ENCODE peak calls at places on chromosomes 4 and X, in six cellular contexts. One of them, this sample, is unnamed.

GRCh38 chrX:17247144-17247543 is 127.9 kb upstream of the NHS start:
- DNase-seq in fibroblast of lung: peak
- DNase-seq in glutamatergic neuron: no peak
- DNase-seq in fibroblast of the aortic adventitia: no peak
- DNase-seq in CD4-positive, alpha-beta T cell: no peak
- DNase-seq in AG04450: no peak
- DNase-seq in this sample: no peak

GRCh38 chrX:48573690-48574269 is 504 bp upstream of the RBM3 start:
- DNase-seq in fibroblast of lung: no peak
- DNase-seq in glutamatergic neuron: peak
- DNase-seq in fibroblast of the aortic adventitia: no peak
- DNase-seq in CD4-positive, alpha-beta T cell: no peak
- DNase-seq in AG04450: no peak
- DNase-seq in this sample: no peak

GRCh38 chr4:153040677-153041076 is 104.6 kb downstream of the FHDC1 start:
- DNase-seq in fibroblast of lung: no peak
- DNase-seq in glutamatergic neuron: no peak
- DNase-seq in fibroblast of the aortic adventitia: no peak
- DNase-seq in CD4-positive, alpha-beta T cell: no peak
- DNase-seq in AG04450: no peak
- DNase-seq in this sample: no peak

GRCh38 chrX:13669246-13669689 is 16.3 kb downstream of the TCEANC start:
- DNase-seq in fibroblast of lung: peak
- DNase-seq in glutamatergic neuron: no peak
- DNase-seq in fibroblast of the aortic adventitia: peak
- DNase-seq in CD4-positive, alpha-beta T cell: no peak
- DNase-seq in AG04450: peak
- DNase-seq in this sample: peak

GRCh38 chr4:4560136-4560535 is 18.3 kb upstream of the STX18 start:
- DNase-seq in fibroblast of lung: peak
- DNase-seq in glutamatergic neuron: no peak
- DNase-seq in fibroblast of the aortic adventitia: no peak
- DNase-seq in CD4-positive, alpha-beta T cell: no peak
- DNase-seq in AG04450: no peak
- DNase-seq in this sample: no peak

GRCh38 chr4:2932951-2933565 is 30.1 kb downstream of the NOP14 start:
- DNase-seq in fibroblast of lung: no peak
- DNase-seq in glutamatergic neuron: no peak
- DNase-seq in fibroblast of the aortic adventitia: no peak
- DNase-seq in CD4-positive, alpha-beta T cell: no peak
- DNase-seq in AG04450: no peak
- DNase-seq in this sample: no peak

GRCh38 chrX:6708041-6708440 is 173.1 kb upstream of the VCX3A start:
- DNase-seq in fibroblast of lung: peak
- DNase-seq in glutamatergic neuron: no peak
- DNase-seq in fibroblast of the aortic adventitia: no peak
- DNase-seq in CD4-positive, alpha-beta T cell: no peak
- DNase-seq in AG04450: no peak
- DNase-seq in this sample: no peak

GRCh38 chrX:49155900-49156837 is 6.4 kb upstream of the MAGIX start:
- DNase-seq in fibroblast of lung: peak
- DNase-seq in glutamatergic neuron: peak
- DNase-seq in fibroblast of the aortic adventitia: peak
- DNase-seq in CD4-positive, alpha-beta T cell: peak
- DNase-seq in AG04450: no peak
- DNase-seq in this sample: peak

GRCh38 chr4:3074846-3075651 is 568 bp downstream of the HTT start:
- DNase-seq in fibroblast of lung: peak
- DNase-seq in glutamatergic neuron: peak
- DNase-seq in fibroblast of the aortic adventitia: no peak
- DNase-seq in CD4-positive, alpha-beta T cell: no peak
- DNase-seq in AG04450: no peak
- DNase-seq in this sample: peak

GRCh38 chrX:46279925-46280313 is 265.3 kb downstream of the ZNF674 start:
- DNase-seq in fibroblast of lung: peak
- DNase-seq in glutamatergic neuron: no peak
- DNase-seq in fibroblast of the aortic adventitia: peak
- DNase-seq in CD4-positive, alpha-beta T cell: no peak
- DNase-seq in AG04450: no peak
- DNase-seq in this sample: no peak

GRCh38 chr4:112270643-112271484 is 14.8 kb downstream of the TIFA start:
- DNase-seq in fibroblast of lung: peak
- DNase-seq in glutamatergic neuron: no peak
- DNase-seq in fibroblast of the aortic adventitia: peak
- DNase-seq in CD4-positive, alpha-beta T cell: no peak
- DNase-seq in AG04450: peak
- DNase-seq in this sample: no peak

GRCh38 chrX:73562986-73563739 is at the start of gene CHIC1:
- DNase-seq in fibroblast of lung: peak
- DNase-seq in glutamatergic neuron: peak
- DNase-seq in fibroblast of the aortic adventitia: peak
- DNase-seq in CD4-positive, alpha-beta T cell: peak
- DNase-seq in AG04450: peak
- DNase-seq in this sample: peak

GRCh38 chrX:65300104-65300809 is 234.3 kb downstream of the LAS1L start:
- DNase-seq in fibroblast of lung: no peak
- DNase-seq in glutamatergic neuron: peak
- DNase-seq in fibroblast of the aortic adventitia: no peak
- DNase-seq in CD4-positive, alpha-beta T cell: no peak
- DNase-seq in AG04450: no peak
- DNase-seq in this sample: no peak

GRCh38 chrX:44874481-44875184 is 1.6 kb downstream of the KDM6A start:
- DNase-seq in fibroblast of lung: peak
- DNase-seq in glutamatergic neuron: no peak
- DNase-seq in fibroblast of the aortic adventitia: peak
- DNase-seq in CD4-positive, alpha-beta T cell: peak
- DNase-seq in AG04450: no peak
- DNase-seq in this sample: peak

GRCh38 chr4:187687701-187688100 is 307.9 kb upstream of the ZFP42 start:
- DNase-seq in fibroblast of lung: no peak
- DNase-seq in glutamatergic neuron: no peak
- DNase-seq in fibroblast of the aortic adventitia: no peak
- DNase-seq in CD4-positive, alpha-beta T cell: no peak
- DNase-seq in AG04450: no peak
- DNase-seq in this sample: no peak

GRCh38 chr4:52950226-52950625 is 88.1 kb downstream of the RASL11B start:
- DNase-seq in fibroblast of lung: no peak
- DNase-seq in glutamatergic neuron: no peak
- DNase-seq in fibroblast of the aortic adventitia: no peak
- DNase-seq in CD4-positive, alpha-beta T cell: no peak
- DNase-seq in AG04450: no peak
- DNase-seq in this sample: no peak

DNA sequence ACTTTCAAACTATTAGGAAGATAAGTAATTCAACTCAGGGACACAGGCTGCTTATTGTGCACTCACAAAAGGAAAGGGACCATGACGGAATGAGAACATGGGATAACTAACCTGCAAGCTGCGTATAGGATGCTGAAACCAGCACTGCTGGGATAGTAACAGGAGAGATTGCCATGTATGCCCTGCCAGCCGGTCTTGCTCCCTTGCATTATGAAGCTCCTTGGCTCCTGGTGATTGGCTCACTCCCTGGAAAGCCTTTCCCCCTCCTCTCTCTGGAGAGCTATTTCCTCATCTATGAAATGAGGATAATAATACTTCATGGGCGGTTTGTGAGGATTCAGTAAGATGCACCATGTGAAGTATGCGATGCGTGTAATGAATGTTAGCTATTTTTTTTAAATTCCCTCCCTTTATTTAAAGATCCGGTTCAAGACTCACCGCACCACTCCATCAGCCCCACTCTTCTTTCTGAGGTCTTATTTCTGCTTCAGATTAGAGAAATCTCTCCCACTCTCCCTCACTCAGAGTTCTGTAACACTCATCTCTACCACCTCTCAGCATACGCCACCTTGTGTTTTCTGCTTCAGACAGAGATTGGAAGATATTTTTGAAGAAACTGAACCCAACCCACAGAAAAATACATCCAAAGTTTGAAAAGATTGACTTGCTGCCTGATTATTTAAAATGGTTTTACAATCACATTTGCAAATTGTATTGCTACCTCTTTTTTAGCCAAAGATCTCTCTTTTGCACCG is 18.4 kb downstream of the MSMO1 start:
- DNase-seq in fibroblast of lung: no peak
- DNase-seq in glutamatergic neuron: no peak
- DNase-seq in fibroblast of the aortic adventitia: peak
- DNase-seq in CD4-positive, alpha-beta T cell: no peak
- DNase-seq in AG04450: no peak
- DNase-seq in this sample: no peak
- TF ChIP-seq CTCF in fibroblast of lung: peak
- TF ChIP-seq CTCF in glutamatergic neuron: no peak
- TF ChIP-seq CTCF in fibroblast of the aortic adventitia: peak
- TF ChIP-seq CTCF in CD4-positive, alpha-beta T cell: no peak
- TF ChIP-seq CTCF in AG04450: peak
- TF ChIP-seq CTCF in this sample: no peak

GRCh38 chr4:164949448-164950118 is 27.9 kb downstream of the TRIM61 start:
- DNase-seq in fibroblast of lung: no peak
- DNase-seq in glutamatergic neuron: no peak
- DNase-seq in fibroblast of the aortic adventitia: no peak
- DNase-seq in CD4-positive, alpha-beta T cell: no peak
- DNase-seq in AG04450: no peak
- DNase-seq in this sample: no peak
- TF ChIP-seq CTCF in fibroblast of lung: peak
- TF ChIP-seq CTCF in glutamatergic neuron: peak
- TF ChIP-seq CTCF in fibroblast of the aortic adventitia: no peak
- TF ChIP-seq CTCF in CD4-positive, alpha-beta T cell: no peak
- TF ChIP-seq CTCF in AG04450: no peak
- TF ChIP-seq CTCF in this sample: peak

GRCh38 chrX:113001836-113002235 is 161.2 kb upstream of the AMOT start:
- DNase-seq in fibroblast of lung: no peak
- DNase-seq in glutamatergic neuron: no peak
- DNase-seq in fibroblast of the aortic adventitia: no peak
- DNase-seq in CD4-positive, alpha-beta T cell: no peak
- DNase-seq in AG04450: no peak
- DNase-seq in this sample: no peak
- TF ChIP-seq CTCF in fibroblast of lung: no peak
- TF ChIP-seq CTCF in glutamatergic neuron: no peak
- TF ChIP-seq CTCF in fibroblast of the aortic adventitia: no peak
- TF ChIP-seq CTCF in CD4-positive, alpha-beta T cell: no peak
- TF ChIP-seq CTCF in AG04450: peak
- TF ChIP-seq CTCF in this sample: no peak

DNA sequence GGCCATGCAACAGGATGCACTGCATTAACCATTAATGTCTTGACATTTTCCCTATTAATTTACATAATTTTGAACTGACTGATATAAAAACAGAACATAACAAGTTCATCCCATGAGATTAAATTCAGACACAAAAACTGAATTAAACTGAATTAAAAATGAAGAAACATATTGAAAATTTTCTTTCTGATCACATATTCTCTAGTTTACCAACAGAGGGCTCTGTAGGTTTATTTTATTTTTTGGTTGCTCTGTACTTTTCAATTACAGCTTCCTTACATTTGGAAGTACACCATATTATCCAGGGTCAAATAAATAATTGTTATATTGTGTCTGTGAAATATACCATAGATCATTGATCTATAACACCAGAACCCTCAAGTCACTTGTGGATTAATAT is 27.3 kb upstream of the CT83 start:
- DNase-seq in fibroblast of lung: no peak
- DNase-seq in glutamatergic neuron: no peak
- DNase-seq in fibroblast of the aortic adventitia: peak
- DNase-seq in CD4-positive, alpha-beta T cell: no peak
- DNase-seq in AG04450: no peak
- DNase-seq in this sample: no peak
- TF ChIP-seq CTCF in fibroblast of lung: no peak
- TF ChIP-seq CTCF in glutamatergic neuron: peak
- TF ChIP-seq CTCF in fibroblast of the aortic adventitia: peak
- TF ChIP-seq CTCF in CD4-positive, alpha-beta T cell: no peak
- TF ChIP-seq CTCF in AG04450: no peak
- TF ChIP-seq CTCF in this sample: no peak

GRCh38 chr4:173317003-173317402 is 17.2 kb downstream of the HMGB2 start:
- DNase-seq in fibroblast of lung: no peak
- DNase-seq in glutamatergic neuron: peak
- DNase-seq in fibroblast of the aortic adventitia: no peak
- DNase-seq in CD4-positive, alpha-beta T cell: no peak
- DNase-seq in AG04450: no peak
- DNase-seq in this sample: no peak
- TF ChIP-seq CTCF in fibroblast of lung: peak
- TF ChIP-seq CTCF in glutamatergic neuron: peak
- TF ChIP-seq CTCF in fibroblast of the aortic adventitia: peak
- TF ChIP-seq CTCF in CD4-positive, alpha-beta T cell: no peak
- TF ChIP-seq CTCF in AG04450: peak
- TF ChIP-seq CTCF in this sample: peak

GRCh38 chr4:55512922-55513571 is 33.7 kb downstream of the CLOCK start:
- DNase-seq in fibroblast of lung: no peak
- DNase-seq in glutamatergic neuron: no peak
- DNase-seq in fibroblast of the aortic adventitia: no peak
- DNase-seq in CD4-positive, alpha-beta T cell: no peak
- DNase-seq in AG04450: no peak
- DNase-seq in this sample: no peak

GRCh38 chr4:55512077-55512476 is 34.6 kb downstream of the CLOCK start:
- DNase-seq in fibroblast of lung: no peak
- DNase-seq in glutamatergic neuron: no peak
- DNase-seq in fibroblast of the aortic adventitia: no peak
- DNase-seq in CD4-positive, alpha-beta T cell: no peak
- DNase-seq in AG04450: no peak
- DNase-seq in this sample: no peak

GRCh38 chr4:55509272-55509671 is 37.4 kb downstream of the CLOCK start:
- DNase-seq in fibroblast of lung: peak
- DNase-seq in glutamatergic neuron: no peak
- DNase-seq in fibroblast of the aortic adventitia: no peak
- DNase-seq in CD4-positive, alpha-beta T cell: no peak
- DNase-seq in AG04450: no peak
- DNase-seq in this sample: no peak

GRCh38 chr4:55507612-55508011 is 39.1 kb downstream of the CLOCK start:
- DNase-seq in fibroblast of lung: no peak
- DNase-seq in glutamatergic neuron: no peak
- DNase-seq in fibroblast of the aortic adventitia: peak
- DNase-seq in CD4-positive, alpha-beta T cell: no peak
- DNase-seq in AG04450: no peak
- DNase-seq in this sample: no peak

GRCh38 chr4:55510685-55511084 is 36.0 kb downstream of the CLOCK start:
- DNase-seq in fibroblast of lung: no peak
- DNase-seq in glutamatergic neuron: no peak
- DNase-seq in fibroblast of the aortic adventitia: no peak
- DNase-seq in CD4-positive, alpha-beta T cell: no peak
- DNase-seq in AG04450: no peak
- DNase-seq in this sample: no peak
- TF ChIP-seq CTCF in fibroblast of lung: no peak
- TF ChIP-seq CTCF in glutamatergic neuron: no peak
- TF ChIP-seq CTCF in fibroblast of the aortic adventitia: no peak
- TF ChIP-seq CTCF in CD4-positive, alpha-beta T cell: no peak
- TF ChIP-seq CTCF in AG04450: no peak
- TF ChIP-seq CTCF in this sample: no peak

DNA sequence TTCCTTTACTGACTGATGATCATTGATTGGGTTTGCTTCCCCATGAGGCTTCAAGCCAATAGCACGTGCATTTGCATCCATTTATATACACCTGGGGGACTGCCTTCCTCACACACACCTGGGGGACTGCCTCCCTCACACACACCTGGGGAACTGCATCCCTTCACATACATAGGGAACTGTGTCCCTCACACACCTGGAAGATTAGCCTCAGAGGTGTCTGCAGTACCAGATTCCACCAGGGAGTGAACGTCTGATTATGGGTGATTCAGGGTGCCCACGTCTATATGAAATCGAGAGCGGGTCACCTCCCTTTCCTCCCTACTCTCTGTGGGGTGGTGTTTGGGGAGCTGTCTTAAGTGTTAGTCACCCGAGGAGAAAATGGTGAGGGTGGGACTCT is 16.9 kb downstream of the CD99 start:
- DNase-seq in fibroblast of lung: no peak
- DNase-seq in glutamatergic neuron: no peak
- DNase-seq in fibroblast of the aortic adventitia: no peak
- DNase-seq in CD4-positive, alpha-beta T cell: no peak
- DNase-seq in AG04450: no peak
- DNase-seq in this sample: no peak
- TF ChIP-seq CTCF in fibroblast of lung: no peak
- TF ChIP-seq CTCF in glutamatergic neuron: no peak
- TF ChIP-seq CTCF in fibroblast of the aortic adventitia: no peak
- TF ChIP-seq CTCF in CD4-positive, alpha-beta T cell: no peak
- TF ChIP-seq CTCF in AG04450: no peak
- TF ChIP-seq CTCF in this sample: no peak

GRCh38 chr4:87166296-87166854 is 54.0 kb downstream of the KLHL8 start:
- DNase-seq in fibroblast of lung: no peak
- DNase-seq in glutamatergic neuron: no peak
- DNase-seq in fibroblast of the aortic adventitia: no peak
- DNase-seq in CD4-positive, alpha-beta T cell: no peak
- DNase-seq in AG04450: no peak
- DNase-seq in this sample: no peak
- TF ChIP-seq CTCF in fibroblast of lung: no peak
- TF ChIP-seq CTCF in glutamatergic neuron: no peak
- TF ChIP-seq CTCF in fibroblast of the aortic adventitia: no peak
- TF ChIP-seq CTCF in CD4-positive, alpha-beta T cell: no peak
- TF ChIP-seq CTCF in AG04450: no peak
- TF ChIP-seq CTCF in this sample: no peak

This sample was measured in GM13976.